ENCODE peak calls at places on chromosomes 7 and 10, in six cellular contexts. V is endothelial cell; O is CD8-positive, alpha-beta T cell; A is spleen; Y is HFF-Myc; W is heart left ventricle. B is an unnamed sample.
A peak's percentile ranks its signal among the peaks of the same experiment; 100 is the strongest.

GRCh38 chr10:63515002-63515763 is 6.0 kb upstream of the REEP3 start:
- DNase-seq in A (no peak), W (no peak), V (no peak), Y (no peak), O (no peak), B (no peak)

GRCh38 chr10:130041691-130042225 is 68.9 kb downstream of the C10orf143 start:
- DNase-seq in V (no peak), A (no peak), W (no peak), Y (no peak), O (no peak), B (no peak)

GRCh38 chr10:42578019-42578418 is 60.4 kb downstream of the ZNF33B start:
- DNase-seq in W (no peak), Y (no peak), A (no peak), O (no peak), V (no peak), B (no peak)

GRCh38 chr7:128076831-128077271 is 45.6 kb upstream of the LRRC4 start:
- DNase-seq in Y (no peak), V (no peak), A (no peak), O (no peak), W (peak; percentile 45), B (no peak)

GRCh38 chr10:99235469-99235871 is at the start of gene HPSE2:
- DNase-seq in O (no peak), Y (no peak), A (no peak), V (peak; percentile 17), W (no peak), B (no peak)

GRCh38 chr7:83204715-83205114 is 42.0 kb upstream of the PCLO start:
- DNase-seq in Y (no peak), W (no peak), V (no peak), A (no peak), O (no peak), B (no peak)

GRCh38 chr10:131806646-131807317 is 94.0 kb upstream of the PPP2R2D start:
- DNase-seq in V (no peak), Y (no peak), O (no peak), A (no peak), W (no peak), B (no peak)

GRCh38 chr7:49639068-49639593 is 134.3 kb upstream of the VWC2 start:
- DNase-seq in V (no peak), W (no peak), Y (no peak), O (no peak), A (no peak), B (no peak)

GRCh38 chr10:36489928-36490279 is 635.5 kb upstream of the ANKRD30A start:
- DNase-seq in A (no peak), W (no peak), O (no peak), V (no peak), Y (no peak), B (no peak)

GRCh38 chr10:22252801-22253577 is 35.2 kb upstream of the EBLN1 start:
- DNase-seq in Y (no peak), V (peak; percentile 39), O (peak; percentile 43), W (peak; percentile 57), A (peak; percentile 86), B (peak; percentile 69)

GRCh38 chr7:27147211-27148030 is at the start of gene HOXA6:
- DNase-seq in W (no peak), Y (no peak), V (no peak), A (peak; percentile 80), O (no peak), B (no peak)

GRCh38 chr7:80288175-80289122 is 153.8 kb downstream of the GNAI1 start:
- DNase-seq in Y (no peak), A (no peak), O (no peak), W (no peak), V (peak; percentile 15), B (no peak)

GRCh38 chr10:89233033-89233432 is 18.5 kb downstream of the LIPA start:
- DNase-seq in V (no peak), Y (no peak), A (no peak), W (no peak), O (no peak), B (no peak)

GRCh38 chr7:2173184-2173827 is 59.4 kb downstream of the MAD1L1 start:
- DNase-seq in Y (no peak), W (no peak), O (no peak), A (no peak), V (no peak), B (no peak)

GRCh38 chr7:79531905-79532304 is 78.4 kb upstream of the MAGI2 start:
- DNase-seq in A (no peak), V (no peak), Y (no peak), O (no peak), W (no peak), B (no peak)

GRCh38 chr10:105837951-105838350 is 1196.9 kb downstream of the SORCS3 start:
- DNase-seq in O (no peak), A (no peak), V (no peak), Y (no peak), W (no peak), B (no peak)

GRCh38 chr7:129454249-129454551 is 20.0 kb downstream of the STRIP2 start:
- DNase-seq in O (no peak), Y (no peak), A (no peak), W (no peak), V (no peak), B (no peak)

GRCh38 chr10:124792998-124793352 is 1.3 kb upstream of the EEF1AKMT2 start:
- DNase-seq in V (no peak), Y (no peak), A (no peak), W (no peak), O (no peak), B (no peak)

GRCh38 chr10:82148764-82149163 is 273.8 kb downstream of the NRG3 start:
- DNase-seq in Y (no peak), V (no peak), W (no peak), O (no peak), A (no peak), B (no peak)

GRCh38 chr7:142669074-142669654 is 80.1 kb upstream of the PRSS1 start:
- DNase-seq in W (no peak), O (no peak), V (no peak), A (no peak), Y (no peak), B (no peak)

GRCh38 chr7:77416621-77417371 is 647 bp upstream of the GSAP start:
- DNase-seq in Y (no peak), V (no peak), W (no peak), A (no peak), O (no peak), B (no peak)

GRCh38 chr10:62978417-62978955 is 154.6 kb upstream of the NRBF2 start:
- DNase-seq in A (no peak), O (no peak), Y (no peak), W (no peak), V (no peak), B (no peak)

GRCh38 chr7:25950488-25951413 is 201.2 kb upstream of the NFE2L3 start:
- DNase-seq in V (peak; percentile 93), W (peak; percentile 79), A (peak; percentile 95), O (peak; percentile 87), Y (no peak), B (peak; percentile 82)

GRCh38 chr10:132429281-132430230 is 32.6 kb downstream of the PWWP2B start:
- DNase-seq in A (peak; percentile 73), W (no peak), V (no peak), O (no peak), Y (no peak), B (no peak)

GRCh38 chr10:70495691-70496261 is 17.2 kb downstream of the PALD1 start:
- DNase-seq in W (no peak), O (no peak), V (no peak), A (no peak), Y (no peak), B (no peak)

GRCh38 chr10:68121862-68122261 is 12.6 kb downstream of the MYPN start:
- DNase-seq in W (no peak), V (no peak), O (no peak), Y (no peak), A (no peak), B (no peak)

GRCh38 chr10:21173433-21173963 is 276.4 kb upstream of the NEBL start:
- DNase-seq in O (no peak), V (peak; percentile 11), A (no peak), Y (no peak), W (no peak), B (no peak)

GRCh38 chr7:94384315-94384714 is 10.4 kb upstream of the COL1A2 start:
- DNase-seq in A (no peak), Y (no peak), V (no peak), O (no peak), W (no peak), B (no peak)

GRCh38 chr7:13990984-13991790 is 1.7 kb upstream of the ETV1 start:
- DNase-seq in A (peak; percentile 90), Y (peak; percentile 97), W (peak; percentile 97), O (peak; percentile 48), V (peak; percentile 95), B (no peak)
- TF ChIP-seq CTCF in A (no peak), Y (no peak), W (no peak), O (no peak), V (no peak), B (no peak)

GRCh38 chr10:92712016-92712889 is 22.5 kb downstream of the HHEX start:
- DNase-seq in V (no peak), O (no peak), A (no peak), Y (no peak), W (no peak), B (no peak)

GRCh38 chr10:92714872-92715271 is 25.1 kb downstream of the HHEX start:
- DNase-seq in A (no peak), W (no peak), V (no peak), Y (no peak), O (no peak), B (no peak)

GRCh38 chr10:92714152-92714836 is 24.5 kb downstream of the HHEX start:
- DNase-seq in W (no peak), A (no peak), V (no peak), O (no peak), Y (no peak), B (no peak)
- TF ChIP-seq CTCF in W (no peak), A (no peak), V (no peak), O (no peak), Y (no peak), B (no peak)

DNA sequence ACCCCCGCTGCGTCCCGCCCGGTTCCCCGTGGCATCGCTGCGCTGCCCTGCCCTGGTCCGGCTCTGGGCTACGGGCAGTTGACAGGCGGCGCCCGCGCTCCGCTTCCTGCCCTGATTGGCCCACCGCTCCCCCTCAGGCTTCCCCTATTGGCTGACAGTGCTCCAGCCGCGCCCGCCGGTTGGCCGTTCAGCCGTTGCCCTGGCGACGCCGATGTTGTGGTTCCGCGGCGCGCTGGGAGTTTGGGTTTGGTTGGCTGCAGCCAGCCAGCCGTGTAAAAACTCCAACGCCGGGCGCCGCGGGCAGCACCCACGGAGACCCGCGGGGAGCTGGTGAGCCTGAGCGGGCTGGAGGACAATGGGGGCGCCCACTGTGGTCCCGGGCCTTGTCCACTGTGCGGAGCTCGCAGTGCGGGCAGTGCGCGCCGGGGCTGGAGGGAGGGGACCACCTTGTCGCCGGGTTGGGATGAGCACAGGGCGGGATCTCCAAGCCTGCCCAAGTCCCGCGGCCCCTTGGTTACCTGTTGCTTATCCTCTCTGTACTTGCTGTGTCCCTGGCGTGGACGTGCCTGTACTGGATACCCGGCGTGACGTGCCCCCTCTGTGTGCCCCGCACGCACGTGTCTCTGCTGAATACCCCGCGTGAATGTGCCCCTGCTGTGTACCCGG is at the start of gene C7orf57:
- DNase-seq in V (peak; percentile 95), Y (peak; percentile 50), W (peak; percentile 95), A (peak; percentile 95), O (peak; percentile 86), B (peak; percentile 75)
- TF ChIP-seq CTCF in V (no peak), Y (no peak), W (peak; percentile 8), A (peak; percentile 42), O (no peak), B (no peak)

DNA sequence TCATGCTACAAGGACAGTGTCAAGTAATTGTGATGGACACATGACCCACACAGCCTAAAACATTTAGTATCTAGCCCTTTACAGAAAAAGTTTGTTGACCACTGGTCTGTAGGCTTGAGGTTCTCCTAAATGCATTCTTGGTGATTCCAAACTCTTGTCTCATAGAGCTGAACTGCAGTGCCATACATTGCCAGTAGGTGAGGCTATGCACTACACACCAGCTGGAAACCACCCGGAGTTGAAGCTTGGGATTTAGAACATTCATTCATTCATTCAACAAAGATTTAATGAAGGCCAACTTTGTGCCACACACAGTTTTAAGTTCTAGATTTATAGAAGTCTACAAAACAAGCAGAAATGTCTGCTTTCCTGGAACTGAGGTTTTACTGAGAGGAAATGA is 77.3 kb upstream of the TCF7L2 start:
- DNase-seq in O (no peak), V (no peak), Y (no peak), A (no peak), W (no peak), B (no peak)
- TF ChIP-seq CTCF in O (no peak), V (peak; percentile 25), Y (peak; percentile 59), A (no peak), W (no peak), B (no peak)

B was measured in activated B cell treated with CpG ODN at 0.5 μM for 24 hours.